ENCODE peak calls at places on chromosome 5, in four cellular contexts. Y is pancreas, C is A549, T is Panc1. H is an unnamed sample. For H3K9me3, the result is how much of the 10 kb centered on the place peaks cover.

GRCh38 chr5:71790433-71790832 is 71.4 kb downstream of the CARTPT start:
- DNase-seq in C (no peak), T (no peak), Y (no peak), H (no peak)

GRCh38 chr5:97480313-97480712 is 297.3 kb upstream of the RIOK2 start:
- DNase-seq in T (no peak), Y (no peak), C (no peak), H (no peak)

GRCh38 chr5:130747556-130747955 is 417.5 kb downstream of the HINT1 start:
- DNase-seq in C (no peak), Y (no peak), T (no peak), H (no peak)

GRCh38 chr5:107542428-107542827 is 128.3 kb downstream of the EFNA5 start:
- DNase-seq in C (peak), T (peak), Y (peak), H (peak)

GRCh38 chr5:138339464-138339863 is 1.4 kb downstream of the FAM53C start:
- DNase-seq in C (no peak), Y (no peak), T (no peak), H (no peak)

GRCh38 chr5:177350776-177351391 is 584 bp downstream of the LMAN2 start:
- DNase-seq in Y (peak), T (no peak), C (no peak), H (no peak)

GRCh38 chr5:180155331-180155881 is 53.6 kb downstream of the RASGEF1C start:
- DNase-seq in C (no peak), T (no peak), Y (no peak), H (no peak)

GRCh38 chr5:164306662-164307061 is 801.2 kb downstream of the MAT2B start:
- DNase-seq in Y (no peak), T (no peak), C (no peak), H (no peak)

GRCh38 chr5:99449786-99450185 is 521.0 kb upstream of the CHD1 start:
- DNase-seq in Y (no peak), T (no peak), C (no peak), H (no peak)

GRCh38 chr5:173624276-173624675 is 7.8 kb upstream of the BOD1 start:
- DNase-seq in T (no peak), C (no peak), Y (no peak), H (no peak)

GRCh38 chr5:36230151-36230788 is 11.5 kb downstream of the NADK2 start:
- DNase-seq in T (no peak), Y (no peak), C (no peak), H (no peak)

GRCh38 chr5:45491368-45491767 is 204.8 kb downstream of the HCN1 start:
- DNase-seq in C (no peak), T (no peak), Y (no peak), H (no peak)

GRCh38 chr5:28012538-28012937 is 974.2 kb upstream of the CDH9 start:
- DNase-seq in C (no peak), Y (no peak), T (no peak), H (no peak)

GRCh38 chr5:28009526-28010025 is 971.2 kb upstream of the CDH9 start:
- DNase-seq in C (no peak), T (no peak), Y (no peak), H (no peak)

GRCh38 chr5:28017178-28017577 is 978.8 kb upstream of the CDH9 start:
- DNase-seq in Y (no peak), T (no peak), C (no peak), H (no peak)

GRCh38 chr5:28014779-28015178 is 976.4 kb upstream of the CDH9 start:
- DNase-seq in T (no peak), C (no peak), Y (no peak), H (no peak)
- H3K9me3 ChIP-seq in T (under half), C (under half), Y (under half), H (under half)

DNA sequence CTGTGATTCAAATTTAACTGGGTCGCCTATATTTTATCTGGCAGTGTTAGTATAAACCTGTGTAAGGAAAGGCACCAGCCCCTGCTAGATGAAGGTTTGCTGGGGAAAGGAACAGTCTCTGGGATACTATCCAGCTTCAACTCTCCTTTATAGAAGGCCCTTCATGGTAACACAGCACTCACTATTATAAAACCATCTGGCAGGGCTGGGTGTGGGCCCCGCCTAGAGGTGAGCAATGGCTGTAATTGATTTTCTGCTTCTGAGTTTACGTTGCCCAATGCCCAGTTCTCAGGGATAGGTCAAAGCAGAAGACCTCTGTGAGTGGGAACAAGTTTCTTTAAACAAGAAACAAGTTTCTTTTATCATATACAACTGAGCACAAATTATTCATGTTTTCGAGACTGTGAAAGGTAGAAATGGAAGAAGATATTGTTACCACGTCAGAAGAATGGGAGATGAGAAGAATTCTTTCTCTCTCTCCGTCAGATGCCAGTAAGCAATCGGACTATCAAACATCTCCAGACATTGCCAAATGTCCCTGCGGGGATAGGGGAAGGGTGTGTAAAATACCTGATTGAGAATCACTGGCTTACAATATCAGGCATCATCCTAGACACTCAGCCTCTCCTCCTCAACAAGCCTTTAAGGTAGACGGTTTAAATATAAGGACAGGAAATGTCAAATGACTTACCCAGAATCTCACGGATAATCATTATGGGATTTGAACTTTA is 205.8 kb downstream of the PDZD2 start:
- DNase-seq in T (no peak), Y (no peak), C (no peak), H (no peak)
- TF ChIP-seq CTCF in T (no peak), Y (no peak), C (no peak), H (no peak)

GRCh38 chr5:110817437-110817836 is 78.6 kb downstream of the SLC25A46 start:
- DNase-seq in T (peak), Y (no peak), C (no peak), H (no peak)
- H3K4me3 ChIP-seq in T (no peak), Y (no peak), C (no peak), H (peak)

DNA sequence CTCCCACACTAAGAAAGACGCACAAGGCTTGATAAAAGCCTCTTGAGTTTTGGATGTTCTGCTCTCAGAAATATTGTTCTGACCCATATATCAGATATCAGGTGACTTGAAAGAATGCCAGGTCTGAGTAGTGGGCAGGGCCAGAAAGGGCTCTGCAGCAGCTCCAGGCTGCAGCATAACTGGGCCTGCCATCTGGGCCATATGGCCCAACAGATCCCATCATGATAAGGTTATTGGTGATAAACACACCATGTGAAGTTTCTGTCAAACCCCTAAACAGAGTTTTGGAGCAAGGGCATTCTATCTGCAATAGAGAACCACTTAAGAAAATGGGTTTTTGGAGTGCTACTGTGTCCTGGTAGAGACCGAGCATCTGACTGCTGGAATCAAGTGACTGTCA is 29.8 kb upstream of the NPM1 start:
- DNase-seq in Y (no peak), C (no peak), T (no peak), H (no peak)
- H3K9me3 ChIP-seq in Y (under half), C (under half), T (under half), H (under half)

H was measured in thoracic aorta.